ENCODE peak calls at places on chromosome 22, in ten cellular contexts. J, Z, Y, X, V, H, L, P, I and A are unnamed samples.

GRCh38 chr22:50293441-50294318 is 13.8 kb downstream of the PLXNB2 start:
- DNase-seq in J (no peak), Z (peak), Y (peak), X (no peak), V (no peak), H (peak), L (peak), P (no peak), I (peak), A (no peak)

GRCh38 chr22:23242473-23243001 is 62.2 kb downstream of the BCR start:
- DNase-seq in J (no peak), Z (peak), Y (peak), X (no peak), V (no peak), H (no peak), L (no peak), P (no peak), I (no peak), A (no peak)

GRCh38 chr22:23684561-23685031 is 6.2 kb upstream of the RGL4 start:
- DNase-seq in J (no peak), Z (no peak), Y (no peak), X (no peak), V (no peak), H (no peak), L (no peak), P (no peak), I (no peak), A (no peak)

GRCh38 chr22:36828815-36829214 is 12.0 kb upstream of the PVALB start:
- DNase-seq in J (no peak), Z (no peak), Y (no peak), X (no peak), V (no peak), H (no peak), L (no peak), P (no peak), I (no peak), A (no peak)

GRCh38 chr22:22342697-22343602 is 98.4 kb downstream of the VPREB1 start:
- DNase-seq in J (peak), Z (peak), Y (no peak), X (peak), V (peak), H (peak), L (peak), P (no peak), I (peak), A (no peak)

GRCh38 chr22:47122441-47123000 is 360.1 kb downstream of the TBC1D22A start:
- DNase-seq in J (no peak), Z (no peak), Y (no peak), X (no peak), V (no peak), H (no peak), L (no peak), P (no peak), I (no peak), A (no peak)

GRCh38 chr22:35842954-35843353 is 125.3 kb downstream of the APOL5 start:
- DNase-seq in J (no peak), Z (peak), Y (peak), X (peak), V (no peak), H (no peak), L (peak), P (no peak), I (no peak), A (no peak)

GRCh38 chr22:36191106-36191836 is 10.3 kb downstream of the APOL4 start:
- DNase-seq in J (no peak), Z (no peak), Y (peak), X (no peak), V (no peak), H (no peak), L (no peak), P (no peak), I (peak), A (peak)

GRCh38 chr22:45775062-45775461 is 103.4 kb downstream of the ATXN10 start:
- DNase-seq in J (no peak), Z (no peak), Y (no peak), X (no peak), V (no peak), H (no peak), L (no peak), P (no peak), I (no peak), A (no peak)

GRCh38 chr22:39439170-39439569 is 17.6 kb upstream of the MGAT3 start:
- DNase-seq in J (no peak), Z (no peak), Y (peak), X (peak), V (no peak), H (no peak), L (no peak), P (no peak), I (no peak), A (no peak)

GRCh38 chr22:45164217-45165123 is 745 bp downstream of the NUP50 start:
- DNase-seq in J (peak), Z (peak), Y (peak), X (no peak), V (peak), H (no peak), L (peak), P (no peak), I (peak), A (peak)

GRCh38 chr22:43923191-43923590 is 414 bp upstream of the PNPLA3 start:
- DNase-seq in J (no peak), Z (no peak), Y (no peak), X (no peak), V (no peak), H (peak), L (no peak), P (no peak), I (no peak), A (no peak)

GRCh38 chr22:43060213-43060612 is 29.0 kb downstream of the TTLL1 start:
- DNase-seq in J (no peak), Z (peak), Y (no peak), X (peak), V (peak), H (peak), L (peak), P (no peak), I (no peak), A (peak)

GRCh38 chr22:31637938-31638618 is 23.9 kb downstream of the PISD start:
- DNase-seq in J (no peak), Z (no peak), Y (no peak), X (no peak), V (no peak), H (peak), L (peak), P (no peak), I (no peak), A (no peak)